ENCODE peak calls at places on chromosomes 16 and 17, in five cellular contexts. P, U, T, G and A are unnamed samples.

GRCh38 chr17:48024149-48025039 is 13.2 kb downstream of the COPZ2 start:
- DNase-seq in P (no peak), U (peak), T (no peak), G (no peak), A (no peak)

GRCh38 chr16:86946396-86946795 is 368.0 kb downstream of the FOXL1 start:
- DNase-seq in P (no peak), U (no peak), T (no peak), G (peak), A (no peak)

GRCh38 chr17:74545456-74546230 is at the start of gene CD300C:
- DNase-seq in P (no peak), U (no peak), T (no peak), G (no peak), A (no peak)

GRCh38 chr17:36926701-36927100 is 10.6 kb upstream of the LHX1 start:
- DNase-seq in P (no peak), U (no peak), T (no peak), G (no peak), A (no peak)

GRCh38 chr16:5004311-5004710 is 29.4 kb downstream of the NAGPA start:
- DNase-seq in P (no peak), U (no peak), T (no peak), G (no peak), A (no peak)

GRCh38 chr17:19299866-19300265 is 62.7 kb downstream of the B9D1 start:
- DNase-seq in P (no peak), U (no peak), T (no peak), G (no peak), A (no peak)

GRCh38 chr17:78561166-78561565 is 16.0 kb downstream of the DNAH17 start:
- DNase-seq in P (no peak), U (no peak), T (no peak), G (no peak), A (no peak)

GRCh38 chr16:3266873-3267537 is 10.6 kb upstream of the MEFV start:
- DNase-seq in P (no peak), U (no peak), T (no peak), G (peak), A (peak)

GRCh38 chr17:16352303-16352837 is 899 bp downstream of the CENPV start:
- DNase-seq in P (no peak), U (peak), T (no peak), G (peak), A (peak)

GRCh38 chr17:72343911-72344310 is 223.1 kb downstream of the SOX9 start:
- DNase-seq in P (no peak), U (no peak), T (no peak), G (no peak), A (no peak)

GRCh38 chr16:14205666-14206065 is 134.5 kb downstream of the MRTFB start:
- DNase-seq in P (no peak), U (no peak), T (no peak), G (no peak), A (no peak)

GRCh38 chr16:28092721-28093382 is 29.3 kb upstream of the GSG1L start:
- DNase-seq in P (peak), U (no peak), T (no peak), G (no peak), A (no peak)

GRCh38 chr16:87279094-87279658 is 38.0 kb downstream of the C16orf95 start:
- DNase-seq in P (no peak), U (no peak), T (no peak), G (no peak), A (no peak)

GRCh38 chr16:13453325-13453724 is 466.6 kb upstream of the ERCC4 start:
- DNase-seq in P (no peak), U (no peak), T (no peak), G (no peak), A (no peak)

GRCh38 chr17:77800832-77801231 is 157.7 kb upstream of the TNRC6C start:
- DNase-seq in P (no peak), U (no peak), T (no peak), G (no peak), A (no peak)

GRCh38 chr17:61966201-61966600 is 38.4 kb upstream of the INTS2 start:
- DNase-seq in P (no peak), U (no peak), T (no peak), G (no peak), A (no peak)

GRCh38 chr17:60165976-60166375 is 16.2 kb downstream of the CA4 start:
- DNase-seq in P (no peak), U (no peak), T (no peak), G (no peak), A (peak)

GRCh38 chr17:69874220-69874670 is 200.8 kb upstream of the KCNJ16 start:
- DNase-seq in P (no peak), U (no peak), T (no peak), G (no peak), A (no peak)

GRCh38 chr16:3589441-3589921 is 12.3 kb upstream of the NLRC3 start:
- DNase-seq in P (no peak), U (no peak), T (no peak), G (no peak), A (no peak)

GRCh38 chr17:74919440-74920305 is 3.4 kb downstream of the USH1G start:
- DNase-seq in P (peak), U (peak), T (no peak), G (peak), A (no peak)

GRCh38 chr16:9836118-9836736 is 346.0 kb downstream of the GRIN2A start:
- DNase-seq in P (no peak), U (no peak), T (no peak), G (no peak), A (peak)

GRCh38 chr16:85173077-85173980 is 61.1 kb upstream of the CIBAR2 start:
- DNase-seq in P (no peak), U (no peak), T (no peak), G (no peak), A (no peak)

GRCh38 chr16:85174871-85175723 is 62.8 kb upstream of the CIBAR2 start:
- DNase-seq in P (no peak), U (no peak), T (no peak), G (no peak), A (no peak)

GRCh38 chr16:85172465-85173071 is 60.3 kb upstream of the CIBAR2 start:
- DNase-seq in P (no peak), U (peak), T (no peak), G (peak), A (peak)

GRCh38 chr16:85175724-85176233 is 63.5 kb upstream of the CIBAR2 start:
- DNase-seq in P (no peak), U (no peak), T (no peak), G (no peak), A (no peak)

DNA sequence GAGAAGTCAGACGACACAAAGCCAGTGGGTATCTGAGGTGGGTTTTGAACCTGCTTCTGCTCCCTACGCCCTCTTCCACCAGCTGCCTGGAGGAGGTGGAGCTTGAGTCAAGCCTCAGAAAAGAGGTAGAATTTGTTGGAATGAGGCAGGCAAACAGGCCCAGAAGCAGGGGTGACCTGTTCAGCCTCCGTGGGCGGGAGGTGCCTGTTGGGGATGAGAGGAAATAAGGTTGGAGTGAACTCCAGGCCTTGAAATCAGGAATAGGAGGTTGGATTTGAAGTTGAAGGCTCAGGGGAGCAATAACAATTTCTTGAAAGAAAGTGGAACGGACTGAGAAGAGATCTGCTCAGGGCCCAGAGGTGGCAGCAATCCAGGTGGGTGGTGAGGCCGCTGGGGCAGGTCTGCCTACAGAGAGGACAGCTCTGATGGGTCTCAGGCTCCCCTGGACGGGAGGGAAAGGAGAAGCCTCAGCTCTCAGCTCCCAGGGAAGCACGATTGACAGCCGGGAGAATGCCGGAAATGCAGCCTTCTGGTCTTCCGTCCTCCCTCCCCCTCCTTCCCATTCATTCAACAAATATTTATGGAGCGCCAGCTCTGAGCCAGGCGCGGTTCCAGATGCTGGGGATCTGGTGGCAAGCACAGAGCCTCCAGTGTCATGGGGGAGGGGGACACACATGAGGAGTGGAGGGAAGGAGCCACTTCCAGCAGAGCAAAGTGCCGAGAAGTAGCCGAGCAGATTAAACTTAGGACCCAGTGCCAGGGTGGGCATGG is 61.9 kb upstream of the CIBAR2 start:
- DNase-seq in P (no peak), U (no peak), T (no peak), G (peak), A (no peak)
- TF ChIP-seq SUZ12 in P (no peak), U (no peak), T (no peak), G (no peak), A (no peak)

DNA sequence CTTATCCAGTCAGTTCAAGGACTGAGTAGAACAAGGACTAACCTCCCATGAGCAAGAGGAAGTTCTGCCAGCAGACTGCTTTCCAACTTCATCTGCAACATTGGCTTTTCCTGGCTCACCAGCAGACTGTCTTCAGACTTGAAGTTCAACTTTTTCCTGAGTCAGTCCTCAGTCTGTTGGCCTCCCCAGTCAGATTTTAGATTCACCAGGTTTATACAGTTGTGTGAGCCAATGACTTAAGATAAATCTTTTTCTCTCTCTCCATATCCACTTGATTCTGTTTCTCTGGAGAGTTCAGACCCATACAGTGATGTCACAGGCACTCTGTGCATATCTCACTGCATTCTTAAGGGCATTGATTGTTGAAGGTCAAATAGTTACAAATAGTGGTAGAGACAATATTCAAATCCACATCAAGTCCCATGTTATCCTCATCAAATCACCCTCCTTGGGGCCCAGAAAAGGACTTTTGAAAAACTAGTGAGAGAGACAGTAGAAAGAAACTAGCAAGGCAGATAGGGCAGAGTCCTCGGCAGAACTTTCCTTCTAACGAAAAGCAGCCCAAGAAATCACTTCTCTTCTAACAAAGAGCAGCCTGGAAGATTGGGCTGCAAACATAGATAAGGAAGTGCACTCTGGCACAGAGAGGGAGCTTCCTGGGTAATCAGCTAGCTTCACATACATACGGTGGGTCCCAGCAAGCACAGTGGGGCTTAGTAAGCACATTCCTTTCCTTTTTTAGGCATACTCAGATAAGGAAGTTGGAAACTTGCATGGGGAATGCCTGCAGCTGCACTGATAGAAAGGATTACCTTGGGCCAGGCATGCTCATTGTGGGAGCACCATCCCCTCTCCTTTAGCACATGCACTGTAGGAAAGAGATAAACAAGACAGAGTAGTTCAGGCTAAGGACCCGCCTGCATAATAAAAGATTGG is 132.3 kb upstream of the FAM20A start:
- DNase-seq in P (peak), U (no peak), T (no peak), G (peak), A (no peak)
- TF ChIP-seq SUZ12 in P (no peak), U (no peak), T (no peak), G (no peak), A (no peak)

GRCh38 chr17:66549312-66549705 is 246.9 kb downstream of the PRKCA start:
- DNase-seq in P (no peak), U (no peak), T (no peak), G (no peak), A (no peak)

GRCh38 chr17:66551839-66552238 is 249.4 kb downstream of the PRKCA start:
- DNase-seq in P (no peak), U (no peak), T (no peak), G (no peak), A (no peak)

GRCh38 chr17:66548158-66548557 is 245.7 kb downstream of the PRKCA start:
- DNase-seq in P (no peak), U (no peak), T (no peak), G (peak), A (no peak)

GRCh38 chr17:66548659-66549311 is 246.4 kb downstream of the PRKCA start:
- DNase-seq in P (no peak), U (no peak), T (no peak), G (no peak), A (no peak)

GRCh38 chr17:66549731-66550207 is 247.4 kb downstream of the PRKCA start:
- DNase-seq in P (peak), U (no peak), T (no peak), G (no peak), A (no peak)
- TF ChIP-seq SUZ12 in P (no peak), U (no peak), T (no peak), G (no peak), A (no peak)

DNA sequence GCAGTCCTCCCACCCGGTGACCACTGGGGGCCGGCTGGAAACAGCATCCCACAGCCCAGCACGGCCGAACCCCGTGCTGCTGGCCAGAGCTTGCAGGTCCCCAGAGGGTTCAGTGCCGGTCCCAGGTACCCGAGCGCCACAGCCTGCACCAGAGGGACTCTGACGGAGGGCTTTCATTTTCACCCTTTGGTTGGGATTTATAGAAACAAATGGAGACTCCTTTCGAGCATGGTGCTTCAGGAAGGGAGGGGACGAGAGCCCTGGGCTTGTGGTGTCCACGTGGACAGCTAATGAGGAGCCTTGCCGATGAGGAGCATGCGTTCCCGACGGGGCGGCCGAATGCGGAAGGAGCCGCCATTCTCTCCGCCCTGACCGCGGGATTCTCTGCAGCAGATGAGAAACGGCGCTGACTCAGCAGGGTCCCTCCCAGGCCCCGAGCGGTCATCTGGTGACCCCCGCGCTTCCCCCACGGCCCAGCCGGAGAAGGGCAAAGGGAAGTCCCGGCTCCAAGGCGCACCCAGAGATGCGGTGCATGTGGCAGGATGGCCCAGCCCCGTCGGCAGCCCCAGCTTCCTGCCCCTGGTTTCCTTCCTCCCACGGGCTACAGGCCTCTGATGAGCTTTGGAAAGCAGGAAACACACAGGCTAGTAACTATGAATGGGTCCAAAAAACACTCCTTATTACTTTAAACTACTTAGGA is 9.8 kb downstream of the SLC38A10 start:
- DNase-seq in P (no peak), U (no peak), T (no peak), G (no peak), A (no peak)
- TF ChIP-seq SUZ12 in P (no peak), U (no peak), T (no peak), G (no peak), A (no peak)

DNA sequence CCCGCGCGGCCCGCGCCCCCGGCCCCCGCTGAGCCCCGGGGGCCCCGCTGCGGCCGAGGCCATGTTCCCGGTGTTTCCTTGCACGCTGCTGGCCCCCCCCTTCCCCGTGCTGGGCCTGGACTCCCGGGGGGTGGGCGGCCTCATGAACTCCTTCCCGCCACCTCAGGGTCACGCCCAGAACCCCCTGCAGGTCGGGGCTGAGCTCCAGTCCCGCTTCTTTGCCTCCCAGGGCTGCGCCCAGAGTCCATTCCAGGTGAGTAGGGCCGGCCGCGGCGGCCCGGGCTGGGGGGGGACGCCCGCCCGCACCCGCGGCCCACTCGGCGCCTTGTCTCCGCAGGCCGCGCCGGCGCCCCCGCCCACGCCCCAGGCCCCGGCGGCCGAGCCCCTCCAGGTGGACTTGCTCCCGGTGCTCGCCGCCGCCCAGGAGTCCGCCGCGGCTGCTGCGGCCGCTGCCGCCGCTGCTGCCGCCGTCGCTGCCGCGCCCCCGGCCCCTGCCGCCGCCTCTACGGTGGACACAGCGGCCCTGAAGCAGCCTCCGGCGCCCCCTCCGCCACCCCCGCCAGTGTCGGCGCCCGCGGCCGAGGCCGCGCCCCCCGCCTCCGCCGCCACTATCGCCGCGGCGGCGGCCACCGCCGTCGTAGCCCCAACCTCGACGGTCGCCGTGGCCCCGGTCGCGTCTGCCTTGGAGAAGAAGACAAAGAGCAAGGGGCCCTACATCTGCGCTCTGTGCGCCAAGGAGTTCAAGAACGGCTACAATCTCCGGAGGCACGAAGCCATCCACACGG is 504 bp downstream of the MAZ start:
- DNase-seq in P (peak), U (peak), T (no peak), G (peak), A (peak)
- TF ChIP-seq SUZ12 in P (no peak), U (no peak), T (no peak), G (no peak), A (no peak)

GRCh38 chr17:17897442-17897841 is 60.7 kb upstream of the SREBF1 start:
- DNase-seq in P (no peak), U (no peak), T (peak), G (no peak), A (no peak)
- TF ChIP-seq SUZ12 in P (no peak), U (no peak), T (no peak), G (no peak), A (no peak)

GRCh38 chr17:35890774-35891155 is 10.6 kb upstream of the CCL5 start:
- DNase-seq in P (no peak), U (no peak), T (no peak), G (no peak), A (no peak)
- TF ChIP-seq SUZ12 in P (no peak), U (no peak), T (no peak), G (no peak), A (no peak)

GRCh38 chr16:68902376-68903345 is 59.3 kb downstream of the TANGO6 start:
- DNase-seq in P (peak), U (peak), T (no peak), G (peak), A (peak)
- TF ChIP-seq SUZ12 in P (no peak), U (no peak), T (no peak), G (no peak), A (no peak)

GRCh38 chr16:52549011-52549692 is 2.2 kb upstream of the TOX3 start:
- DNase-seq in P (no peak), U (no peak), T (no peak), G (peak), A (peak)

GRCh38 chr16:52547001-52547833 is at the start of gene TOX3:
- DNase-seq in P (no peak), U (peak), T (no peak), G (no peak), A (peak)

GRCh38 chr16:52547834-52548215 is 882 bp upstream of the TOX3 start:
- DNase-seq in P (no peak), U (no peak), T (no peak), G (no peak), A (no peak)

GRCh38 chr16:52546291-52546941 is 527 bp downstream of the TOX3 start:
- DNase-seq in P (no peak), U (peak), T (no peak), G (no peak), A (no peak)

DNA sequence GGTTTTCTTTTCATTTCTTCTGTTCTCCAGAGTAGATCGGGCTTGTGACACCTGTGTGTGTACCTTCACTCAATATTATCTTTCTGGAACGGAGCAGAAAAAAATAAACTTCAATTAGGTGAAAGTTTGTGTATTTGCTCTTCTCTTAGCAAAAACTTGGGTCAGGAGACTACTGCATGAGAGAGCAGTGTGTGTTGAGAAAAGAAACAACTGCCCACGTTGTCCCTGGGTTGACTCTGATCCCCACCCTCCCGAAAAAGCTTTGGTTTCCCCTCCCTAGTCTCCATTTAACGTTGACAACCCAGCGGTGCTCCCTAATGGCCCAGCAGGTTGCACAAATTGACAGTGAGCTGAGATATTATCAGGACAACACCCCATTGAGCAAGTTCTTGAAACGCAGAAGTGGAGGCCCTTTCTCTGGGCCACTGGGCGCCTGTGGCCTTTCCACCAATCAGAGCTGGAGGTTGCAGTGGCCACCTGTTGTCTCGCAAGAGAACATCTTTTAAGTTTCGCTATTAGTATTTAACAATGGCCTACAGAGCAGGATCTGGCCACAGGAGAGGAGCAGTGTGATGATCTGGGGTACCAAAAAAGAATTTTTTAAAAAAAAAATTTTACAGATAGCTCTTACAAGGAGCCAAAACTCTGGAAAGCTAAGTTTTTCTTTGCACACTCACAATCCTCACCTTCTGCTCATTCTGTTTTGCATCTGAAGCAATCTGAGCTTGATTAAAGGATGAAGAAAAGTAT is 1.5 kb upstream of the TOX3 start:
- DNase-seq in P (no peak), U (peak), T (no peak), G (peak), A (no peak)
- TF ChIP-seq SUZ12 in P (no peak), U (no peak), T (no peak), G (no peak), A (no peak)